ENCODE peak calls at places on chromosomes 2 and 18, in six cellular contexts. T, Y, R, B, O and W are unnamed samples. For H3K4me1, the result is how much of the 10 kb centered on the place peaks cover.

GRCh38 chr2:26757873-26758789 is 6.0 kb upstream of the SLC35F6 start:
- DNase-seq in T (peak), R (peak), B (no peak), Y (peak), O (peak), W (no peak)

GRCh38 chr2:74374509-74375205 is 5.5 kb downstream of the DCTN1 start:
- DNase-seq in Y (peak), B (no peak), R (peak), O (peak), T (no peak), W (peak)

GRCh38 chr18:48410095-48410920 is 1.1 kb upstream of the ZBTB7C start:
- DNase-seq in O (peak), B (peak), Y (peak), R (peak), T (no peak), W (peak)

GRCh38 chr2:33214436-33214835 is 262.0 kb upstream of the RASGRP3 start:
- DNase-seq in T (no peak), B (no peak), R (peak), Y (peak), O (peak), W (peak)

GRCh38 chr2:196268022-196268421 is 96.6 kb upstream of the STK17B start:
- DNase-seq in B (no peak), T (no peak), O (peak), Y (no peak), R (no peak), W (no peak)

GRCh38 chr2:102975996-102976636 is 214.3 kb downstream of the TMEM182 start:
- DNase-seq in Y (peak), O (peak), B (no peak), R (no peak), T (no peak), W (no peak)

GRCh38 chr18:14947482-14948162 is 199.7 kb downstream of the ANKRD30B start:
- DNase-seq in T (no peak), Y (no peak), O (no peak), B (no peak), R (no peak), W (no peak)

GRCh38 chr18:49342690-49343089 is 117.8 kb downstream of the DYM start:
- DNase-seq in R (no peak), T (no peak), Y (no peak), B (no peak), O (peak), W (no peak)

GRCh38 chr2:205879362-205879761 is 197.1 kb downstream of the NRP2 start:
- DNase-seq in R (no peak), T (no peak), B (no peak), O (no peak), Y (no peak), W (no peak)

GRCh38 chr2:71884303-71885042 is 263.2 kb downstream of the CYP26B1 start:
- DNase-seq in Y (no peak), T (no peak), R (no peak), B (no peak), O (peak), W (no peak)

GRCh38 chr2:1603059-1603458 is 141.3 kb downstream of the PXDN start:
- DNase-seq in R (no peak), T (no peak), O (no peak), B (no peak), Y (no peak), W (no peak)

GRCh38 chr2:34266908-34267697 is 668.0 kb upstream of the FAM98A start:
- DNase-seq in T (peak), Y (no peak), O (no peak), B (no peak), R (no peak), W (no peak)

GRCh38 chr18:21682276-21683051 is 22.1 kb downstream of the ABHD3 start:
- DNase-seq in B (no peak), R (no peak), T (peak), Y (peak), O (peak), W (no peak)

GRCh38 chr2:19675003-19675629 is 226.7 kb downstream of the TTC32 start:
- DNase-seq in B (no peak), O (no peak), T (no peak), R (no peak), Y (no peak), W (no peak)

GRCh38 chr2:118973542-118973951 is 31.6 kb downstream of the MARCO start:
- DNase-seq in Y (no peak), B (no peak), R (peak), T (no peak), O (no peak), W (no peak)

GRCh38 chr2:100625731-100626130 is 62.9 kb downstream of the PDCL3 start:
- DNase-seq in Y (peak), B (no peak), T (no peak), O (no peak), R (no peak), W (no peak)
- H3K4me3 ChIP-seq in Y (no peak), B (no peak), T (no peak), O (no peak), R (no peak), W (no peak)

GRCh38 chr2:86211796-86212188 is 12.5 kb downstream of the MRPL35 start:
- DNase-seq in T (no peak), B (no peak), R (no peak), O (no peak), Y (no peak), W (no peak)

GRCh38 chr2:86214503-86214832 is 15.2 kb downstream of the MRPL35 start:
- DNase-seq in B (no peak), O (no peak), T (no peak), Y (no peak), R (no peak), W (no peak)

GRCh38 chr2:86213056-86213455 is 13.8 kb downstream of the MRPL35 start:
- DNase-seq in T (no peak), B (no peak), R (no peak), O (no peak), Y (no peak), W (no peak)

GRCh38 chr2:86211033-86211795 is 12.0 kb downstream of the MRPL35 start:
- DNase-seq in O (no peak), T (no peak), Y (no peak), B (no peak), R (no peak), W (no peak)

DNA sequence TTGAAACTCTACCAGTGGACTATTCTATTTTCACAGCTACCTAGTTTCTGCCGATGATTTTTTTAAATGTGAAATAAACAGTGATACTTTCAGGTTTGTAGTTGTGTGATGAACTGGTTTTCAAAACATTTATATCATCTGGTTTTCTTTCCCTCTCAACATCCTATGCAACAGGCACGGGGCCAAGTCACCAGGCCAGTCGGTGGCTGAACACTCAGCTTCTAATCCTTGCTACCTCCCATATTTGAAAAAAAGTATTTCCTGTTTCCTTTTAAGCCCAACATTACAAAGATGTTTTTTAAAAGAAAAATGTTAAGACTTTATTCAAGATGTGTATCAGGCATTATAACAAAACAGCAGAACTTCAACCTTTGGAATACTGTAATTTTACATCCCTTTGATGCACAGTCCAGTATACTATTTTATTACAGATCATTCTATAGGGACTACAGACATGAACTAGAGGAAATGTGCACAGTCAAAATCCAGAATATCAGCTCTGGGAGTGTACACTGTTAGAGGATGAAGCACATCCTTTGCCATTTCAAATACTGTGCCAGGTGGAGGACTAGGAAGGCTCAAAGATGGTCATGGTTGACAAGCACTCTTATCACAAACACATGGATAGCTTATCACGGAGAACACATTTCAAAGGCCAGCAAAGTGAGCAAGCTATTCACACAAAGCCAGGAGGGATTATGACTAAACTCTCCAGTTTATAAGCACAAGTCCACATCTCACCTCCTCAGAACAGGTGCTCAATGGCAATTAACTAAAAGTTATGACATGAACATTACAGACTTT is 14.6 kb downstream of the MRPL35 start:
- DNase-seq in R (no peak), B (no peak), Y (no peak), O (peak), T (no peak), W (no peak)
- H3K27ac ChIP-seq in R (no peak), B (no peak), Y (peak), O (no peak), T (no peak), W (peak)

GRCh38 chr2:68911246-68911645 is 40.0 kb upstream of the BMP10 start:
- DNase-seq in T (no peak), O (no peak), R (no peak), Y (no peak), B (no peak), W (no peak)

GRCh38 chr2:68907923-68908253 is 36.7 kb upstream of the BMP10 start:
- DNase-seq in Y (no peak), O (no peak), R (no peak), B (no peak), T (no peak), W (no peak)

GRCh38 chr2:68911714-68912510 is 40.7 kb upstream of the BMP10 start:
- DNase-seq in T (no peak), R (no peak), Y (no peak), B (no peak), O (no peak), W (no peak)

GRCh38 chr2:68908392-68908970 is 37.3 kb upstream of the BMP10 start:
- DNase-seq in B (peak), Y (peak), O (peak), T (peak), R (peak), W (peak)

GRCh38 chr2:68909793-68910674 is 38.8 kb upstream of the BMP10 start:
- DNase-seq in O (peak), T (peak), R (peak), B (peak), Y (peak), W (peak)
- H3K4me1 ChIP-seq in O (under half), T (under half), R (under half), B (under half), Y (under half), W (under half)

DNA sequence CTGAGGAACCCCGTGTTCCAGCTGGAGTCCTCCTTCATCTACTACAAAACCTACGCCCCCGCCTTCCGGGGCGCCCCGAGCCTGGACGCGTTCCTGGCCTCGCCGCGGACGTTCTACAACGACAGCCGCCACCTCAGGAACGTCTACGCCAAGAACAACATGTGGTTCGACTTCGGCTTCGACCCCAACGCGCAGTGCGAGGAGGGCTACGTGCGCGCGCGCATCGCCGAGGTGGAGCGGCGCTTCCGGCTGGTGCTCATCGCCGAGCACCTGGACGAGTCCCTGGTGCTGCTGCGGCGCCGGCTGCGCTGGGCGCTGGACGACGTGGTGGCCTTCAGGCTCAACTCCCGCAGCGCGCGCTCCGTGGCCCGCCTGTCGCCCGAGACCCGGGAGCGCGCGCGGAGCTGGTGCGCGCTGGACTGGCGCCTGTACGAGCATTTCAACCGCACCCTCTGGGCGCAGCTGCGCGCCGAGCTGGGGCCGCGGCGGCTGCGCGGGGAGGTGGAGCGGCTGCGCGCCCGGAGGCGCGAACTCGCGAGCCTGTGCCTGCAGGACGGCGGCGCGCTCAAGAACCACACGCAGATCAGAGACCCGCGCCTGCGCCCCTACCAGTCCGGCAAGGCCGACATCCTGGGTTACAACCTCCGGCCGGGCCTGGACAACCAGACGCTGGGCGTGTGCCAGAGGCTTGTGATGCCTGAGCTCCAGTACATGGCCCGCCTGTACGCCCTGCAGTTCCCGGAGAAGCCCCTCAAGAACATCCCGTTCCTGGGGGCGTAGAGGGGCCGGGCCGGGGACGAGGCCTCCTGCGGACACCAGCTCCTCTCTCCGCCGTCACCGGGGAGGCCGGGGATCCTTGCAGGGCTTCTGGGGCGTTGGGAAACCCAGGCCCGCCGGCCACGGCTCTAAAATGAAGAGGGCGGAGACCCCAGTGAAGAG is 5.3 kb upstream of the NEU4 start:
- DNase-seq in T (no peak), Y (peak), B (peak), R (peak), O (peak), W (peak)
- H3K4me3 ChIP-seq in T (peak), Y (peak), B (peak), R (peak), O (peak), W (peak)

GRCh38 chr2:96531872-96532505 is 4.6 kb upstream of the ARID5A start:
- DNase-seq in O (peak), T (peak), B (peak), Y (peak), R (peak), W (peak)

GRCh38 chr2:96534701-96535181 is 1.8 kb upstream of the ARID5A start:
- DNase-seq in Y (no peak), B (peak), R (no peak), O (no peak), T (no peak), W (no peak)

GRCh38 chr2:96532641-96533291 is 3.8 kb upstream of the ARID5A start:
- DNase-seq in Y (peak), R (no peak), B (peak), T (no peak), O (no peak), W (no peak)

GRCh38 chr2:96534131-96534530 is 2.4 kb upstream of the ARID5A start:
- DNase-seq in Y (no peak), O (no peak), B (no peak), T (no peak), R (no peak), W (no peak)

DNA sequence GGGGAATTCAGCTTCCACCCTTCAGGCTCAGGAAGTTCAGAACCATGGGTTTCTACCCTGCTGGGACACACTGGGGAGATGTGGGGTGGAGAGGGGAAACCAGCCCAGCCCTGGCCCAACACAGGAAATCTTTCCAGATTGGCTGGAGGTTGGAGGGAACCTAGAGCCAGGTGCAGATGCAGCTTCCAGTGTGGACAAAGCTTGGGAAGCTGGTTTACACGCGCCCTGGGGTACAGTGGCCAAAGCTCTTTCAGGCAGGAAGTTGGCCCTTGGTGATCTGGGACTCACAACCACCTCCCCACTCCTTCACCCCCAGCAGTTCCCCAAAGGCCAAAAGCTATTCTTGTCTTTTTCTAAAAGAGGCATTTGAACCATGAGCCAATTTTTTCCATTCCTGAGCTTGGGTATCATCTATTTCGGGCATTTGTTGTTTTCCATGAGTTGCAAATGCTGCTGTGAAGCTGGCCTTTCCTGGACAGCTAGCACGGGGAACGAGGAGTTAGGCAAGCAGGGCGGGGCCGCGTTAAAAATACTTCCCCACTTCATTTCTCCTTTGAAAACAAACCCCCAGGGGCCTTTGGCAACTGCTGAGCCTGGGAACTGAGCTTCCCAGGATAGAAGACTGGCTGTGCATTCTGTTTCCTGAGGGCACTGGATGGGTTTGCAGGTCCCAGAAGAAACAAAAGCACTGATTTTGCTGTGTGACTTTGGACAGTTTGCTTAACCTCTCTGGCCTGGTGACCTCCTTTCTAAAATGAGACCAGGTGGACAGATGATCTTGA is 3.1 kb upstream of the ARID5A start:
- DNase-seq in O (peak), R (peak), B (peak), Y (peak), T (no peak), W (peak)
- H3K27ac ChIP-seq in O (peak), R (peak), B (peak), Y (peak), T (peak), W (peak)

DNA sequence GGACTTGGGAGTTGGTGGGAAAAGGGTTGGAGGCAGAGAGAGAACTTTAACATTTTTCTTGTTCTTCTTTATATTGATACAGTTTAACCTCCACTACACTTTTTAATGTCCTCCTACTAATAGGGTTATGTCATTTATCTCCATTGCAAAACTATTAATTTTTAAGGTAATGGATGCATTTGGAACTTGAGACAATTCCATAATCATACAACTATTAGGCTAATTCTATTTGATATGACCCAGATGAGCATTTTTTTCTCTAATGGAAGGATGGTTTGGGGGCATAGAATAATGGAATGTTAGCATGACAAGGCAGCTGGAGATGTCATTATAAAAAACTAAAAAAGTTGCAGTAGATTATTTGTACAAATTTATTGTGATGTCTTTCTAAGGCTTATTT is 239.2 kb upstream of the KCNJ3 start:
- DNase-seq in Y (no peak), R (no peak), T (no peak), O (no peak), B (no peak), W (no peak)
- H3K4me1 ChIP-seq in Y (under half), R (under half), T (under half), O (under half), B (under half), W (under half)

GRCh38 chr18:59899298-59900221 is at the start of gene PMAIP1:
- DNase-seq in R (peak), Y (peak), T (no peak), B (peak), O (peak), W (peak)

GRCh38 chr18:59902993-59903610 is 3.3 kb downstream of the PMAIP1 start:
- DNase-seq in T (no peak), B (no peak), Y (no peak), R (no peak), O (no peak), W (no peak)

GRCh38 chr18:59904051-59904601 is 4.3 kb downstream of the PMAIP1 start:
- DNase-seq in O (peak), R (no peak), T (no peak), Y (no peak), B (no peak), W (no peak)

GRCh38 chr18:59900222-59901128 is 679 bp downstream of the PMAIP1 start:
- DNase-seq in T (no peak), Y (no peak), O (peak), R (peak), B (peak), W (no peak)

DNA sequence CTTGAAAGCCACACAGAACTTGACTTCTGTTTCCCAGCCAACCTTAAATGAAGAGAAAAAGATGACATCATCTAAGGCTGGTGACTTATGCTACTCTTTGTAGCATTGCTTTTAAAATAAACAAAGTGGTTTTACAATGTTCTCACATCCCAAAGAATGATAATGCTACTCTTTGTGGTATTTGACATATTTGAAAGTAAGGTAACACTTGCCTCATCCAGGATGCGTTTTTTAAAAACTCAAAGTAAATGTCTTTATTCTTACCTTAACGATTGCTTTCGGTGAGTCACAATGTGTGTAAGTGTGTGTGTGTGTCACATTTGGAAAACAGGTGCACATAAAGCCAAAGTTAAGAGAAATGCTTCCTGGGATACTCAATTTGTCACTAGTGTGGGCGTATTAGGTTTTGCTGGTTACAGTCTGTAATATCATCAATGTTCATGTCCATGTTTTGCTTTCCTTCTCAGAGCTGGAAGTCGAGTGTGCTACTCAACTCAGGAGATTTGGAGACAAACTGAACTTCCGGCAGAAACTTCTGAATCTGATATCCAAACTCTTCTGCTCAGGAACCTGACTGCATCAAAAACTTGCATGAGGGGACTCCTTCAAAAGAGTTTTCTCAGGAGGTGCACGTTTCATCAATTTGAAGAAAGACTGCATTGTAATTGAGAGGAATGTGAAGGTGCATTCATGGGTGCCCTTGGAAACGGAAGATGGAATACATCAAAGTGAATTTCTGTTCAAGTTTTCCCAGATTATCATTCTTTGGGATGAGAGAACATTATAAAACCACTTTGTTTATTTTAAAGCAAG is 2.6 kb downstream of the PMAIP1 start:
- DNase-seq in T (no peak), O (peak), R (no peak), B (no peak), Y (no peak), W (no peak)
- H3K4me3 ChIP-seq in T (peak), O (peak), R (no peak), B (no peak), Y (no peak), W (no peak)